ENCODE peak calls at places on chromosomes 3 and 15, in seven cellular contexts. One of them, this sample, is unnamed.

GRCh38 chr15:38652998-38653397 is 88.4 kb upstream of the RASGRP1 start:
- DNase-seq in GM12878: no peak
- DNase-seq in K562: no peak
- DNase-seq in HepG2: no peak
- DNase-seq in H1: no peak
- DNase-seq in HCT116: no peak
- DNase-seq in SK-N-SH: no peak
- DNase-seq in this sample: no peak

GRCh38 chr3:161217496-161217895 is 3.6 kb upstream of the NMD3 start:
- DNase-seq in H1: no peak
- DNase-seq in GM12878: no peak
- DNase-seq in HCT116: peak
- DNase-seq in K562: no peak
- DNase-seq in SK-N-SH: no peak
- DNase-seq in HepG2: peak
- DNase-seq in this sample: no peak

GRCh38 chr3:164526250-164526649 is 552.0 kb downstream of the SI start:
- DNase-seq in K562: no peak
- DNase-seq in SK-N-SH: no peak
- DNase-seq in HCT116: no peak
- DNase-seq in H1: no peak
- DNase-seq in GM12878: no peak
- DNase-seq in HepG2: no peak
- DNase-seq in this sample: no peak

GRCh38 chr3:33932010-33932764 is 133.8 kb downstream of the PDCD6IP start:
- DNase-seq in HCT116: no peak
- DNase-seq in H1: no peak
- DNase-seq in K562: no peak
- DNase-seq in HepG2: no peak
- DNase-seq in SK-N-SH: no peak
- DNase-seq in GM12878: no peak
- DNase-seq in this sample: no peak

GRCh38 chr3:159818997-159819500 is 169.6 kb upstream of the IL12A start:
- DNase-seq in H1: no peak
- DNase-seq in K562: no peak
- DNase-seq in HCT116: no peak
- DNase-seq in GM12878: no peak
- DNase-seq in SK-N-SH: no peak
- DNase-seq in HepG2: no peak
- DNase-seq in this sample: no peak

GRCh38 chr15:81475471-81475870 is 101.5 kb upstream of the TMC3 start:
- DNase-seq in H1: no peak
- DNase-seq in SK-N-SH: no peak
- DNase-seq in K562: no peak
- DNase-seq in HepG2: no peak
- DNase-seq in HCT116: no peak
- DNase-seq in GM12878: no peak
- DNase-seq in this sample: no peak

GRCh38 chr15:98967916-98968315 is 39.7 kb downstream of the PGPEP1L start:
- DNase-seq in K562: no peak
- DNase-seq in HCT116: no peak
- DNase-seq in GM12878: no peak
- DNase-seq in H1: no peak
- DNase-seq in SK-N-SH: no peak
- DNase-seq in HepG2: no peak
- DNase-seq in this sample: no peak

GRCh38 chr3:172666181-172666872 is 44.5 kb downstream of the NCEH1 start:
- DNase-seq in HepG2: no peak
- DNase-seq in H1: no peak
- DNase-seq in GM12878: no peak
- DNase-seq in K562: no peak
- DNase-seq in SK-N-SH: no peak
- DNase-seq in HCT116: no peak
- DNase-seq in this sample: no peak

GRCh38 chr15:59994855-59995557 is 9.1 kb upstream of the FOXB1 start:
- DNase-seq in H1: no peak
- DNase-seq in SK-N-SH: peak
- DNase-seq in HepG2: no peak
- DNase-seq in K562: no peak
- DNase-seq in HCT116: no peak
- DNase-seq in GM12878: no peak
- DNase-seq in this sample: no peak

GRCh38 chr3:187986514-187986934 is 167.4 kb upstream of the LPP start:
- DNase-seq in H1: no peak
- DNase-seq in GM12878: no peak
- DNase-seq in SK-N-SH: no peak
- DNase-seq in HepG2: no peak
- DNase-seq in K562: no peak
- DNase-seq in HCT116: peak
- DNase-seq in this sample: no peak

GRCh38 chr15:68063606-68064005 is 9.5 kb downstream of the PIAS1 start:
- DNase-seq in K562: no peak
- DNase-seq in GM12878: no peak
- DNase-seq in HepG2: no peak
- DNase-seq in SK-N-SH: no peak
- DNase-seq in H1: no peak
- DNase-seq in HCT116: no peak
- DNase-seq in this sample: no peak

GRCh38 chr3:128426128-128426921 is 40.4 kb downstream of the DNAJB8 start:
- DNase-seq in H1: no peak
- DNase-seq in K562: peak
- DNase-seq in HepG2: peak
- DNase-seq in SK-N-SH: peak
- DNase-seq in GM12878: no peak
- DNase-seq in HCT116: no peak
- DNase-seq in this sample: peak

GRCh38 chr3:134315286-134316106 is 58.8 kb downstream of the AMOTL2 start:
- DNase-seq in K562: no peak
- DNase-seq in H1: no peak
- DNase-seq in HepG2: no peak
- DNase-seq in SK-N-SH: no peak
- DNase-seq in GM12878: no peak
- DNase-seq in HCT116: no peak
- DNase-seq in this sample: no peak

GRCh38 chr15:61130945-61131597 is 98.0 kb downstream of the RORA start:
- DNase-seq in HepG2: no peak
- DNase-seq in HCT116: no peak
- DNase-seq in GM12878: no peak
- DNase-seq in H1: no peak
- DNase-seq in SK-N-SH: no peak
- DNase-seq in K562: no peak
- DNase-seq in this sample: no peak

GRCh38 chr3:167837430-167837829 is 101.9 kb downstream of the SERPINI1 start:
- DNase-seq in HepG2: no peak
- DNase-seq in K562: no peak
- DNase-seq in HCT116: no peak
- DNase-seq in GM12878: no peak
- DNase-seq in SK-N-SH: no peak
- DNase-seq in H1: no peak
- DNase-seq in this sample: no peak

GRCh38 chr15:85976986-85977385 is 102.7 kb upstream of the AGBL1 start:
- DNase-seq in HCT116: no peak
- DNase-seq in SK-N-SH: no peak
- DNase-seq in GM12878: no peak
- DNase-seq in K562: no peak
- DNase-seq in H1: no peak
- DNase-seq in HepG2: no peak
- DNase-seq in this sample: no peak

GRCh38 chr15:74541494-74542191 is 623 bp downstream of the ARID3B start:
- DNase-seq in SK-N-SH: peak
- DNase-seq in HCT116: no peak
- DNase-seq in H1: no peak
- DNase-seq in GM12878: peak
- DNase-seq in HepG2: peak
- DNase-seq in K562: peak
- DNase-seq in this sample: no peak

GRCh38 chr15:57376695-57377477 is 581 bp downstream of the CGNL1 start:
- DNase-seq in K562: peak
- DNase-seq in H1: no peak
- DNase-seq in HepG2: peak
- DNase-seq in GM12878: no peak
- DNase-seq in SK-N-SH: no peak
- DNase-seq in HCT116: no peak
- DNase-seq in this sample: peak
- TF ChIP-seq JUND in K562: no peak
- TF ChIP-seq JUND in H1: peak
- TF ChIP-seq JUND in HepG2: no peak
- TF ChIP-seq JUND in GM12878: no peak
- TF ChIP-seq JUND in SK-N-SH: no peak
- TF ChIP-seq JUND in HCT116: no peak
- TF ChIP-seq JUND in this sample: no peak

GRCh38 chr15:40108061-40108854 is 421 bp downstream of the BMF start:
- DNase-seq in GM12878: no peak
- DNase-seq in SK-N-SH: peak
- DNase-seq in HCT116: no peak
- DNase-seq in H1: no peak
- DNase-seq in K562: no peak
- DNase-seq in HepG2: no peak
- DNase-seq in this sample: peak

GRCh38 chr15:40108855-40109735 is at the start of gene BMF:
- DNase-seq in GM12878: peak
- DNase-seq in K562: peak
- DNase-seq in SK-N-SH: peak
- DNase-seq in H1: peak
- DNase-seq in HepG2: peak
- DNase-seq in HCT116: peak
- DNase-seq in this sample: peak

GRCh38 chr15:40111888-40112287 is 3.2 kb upstream of the BMF start:
- DNase-seq in GM12878: no peak
- DNase-seq in K562: no peak
- DNase-seq in HepG2: no peak
- DNase-seq in SK-N-SH: no peak
- DNase-seq in HCT116: no peak
- DNase-seq in H1: no peak
- DNase-seq in this sample: no peak

GRCh38 chr15:40112789-40113188 is 4.1 kb upstream of the BMF start:
- DNase-seq in K562: no peak
- DNase-seq in HCT116: no peak
- DNase-seq in H1: no peak
- DNase-seq in SK-N-SH: no peak
- DNase-seq in HepG2: no peak
- DNase-seq in GM12878: no peak
- DNase-seq in this sample: no peak

GRCh38 chr15:40110866-40111550 is 2.3 kb upstream of the BMF start:
- DNase-seq in HCT116: no peak
- DNase-seq in H1: no peak
- DNase-seq in HepG2: no peak
- DNase-seq in K562: no peak
- DNase-seq in SK-N-SH: no peak
- DNase-seq in GM12878: no peak
- DNase-seq in this sample: no peak
- TF ChIP-seq JUND in HCT116: no peak
- TF ChIP-seq JUND in H1: no peak
- TF ChIP-seq JUND in HepG2: no peak
- TF ChIP-seq JUND in K562: no peak
- TF ChIP-seq JUND in SK-N-SH: no peak
- TF ChIP-seq JUND in GM12878: no peak
- TF ChIP-seq JUND in this sample: no peak

GRCh38 chr15:33586791-33587697 is 276.3 kb downstream of the RYR3 start:
- DNase-seq in HCT116: no peak
- DNase-seq in K562: no peak
- DNase-seq in GM12878: no peak
- DNase-seq in SK-N-SH: no peak
- DNase-seq in HepG2: no peak
- DNase-seq in H1: no peak
- DNase-seq in this sample: no peak
- TF ChIP-seq JUND in HCT116: no peak
- TF ChIP-seq JUND in K562: no peak
- TF ChIP-seq JUND in GM12878: no peak
- TF ChIP-seq JUND in SK-N-SH: no peak
- TF ChIP-seq JUND in HepG2: no peak
- TF ChIP-seq JUND in H1: no peak
- TF ChIP-seq JUND in this sample: no peak

GRCh38 chr3:184553385-184553784 is 8.2 kb upstream of the EPHB3 start:
- DNase-seq in K562: no peak
- DNase-seq in SK-N-SH: no peak
- DNase-seq in HepG2: no peak
- DNase-seq in GM12878: no peak
- DNase-seq in H1: no peak
- DNase-seq in HCT116: no peak
- DNase-seq in this sample: no peak

GRCh38 chr3:184551614-184552256 is 9.8 kb upstream of the EPHB3 start:
- DNase-seq in HCT116: no peak
- DNase-seq in HepG2: no peak
- DNase-seq in K562: no peak
- DNase-seq in GM12878: no peak
- DNase-seq in H1: no peak
- DNase-seq in SK-N-SH: no peak
- DNase-seq in this sample: no peak

GRCh38 chr3:184554470-184554869 is 7.1 kb upstream of the EPHB3 start:
- DNase-seq in SK-N-SH: no peak
- DNase-seq in HepG2: no peak
- DNase-seq in H1: no peak
- DNase-seq in GM12878: no peak
- DNase-seq in HCT116: no peak
- DNase-seq in K562: no peak
- DNase-seq in this sample: no peak

GRCh38 chr3:184552296-184552695 is 9.3 kb upstream of the EPHB3 start:
- DNase-seq in K562: no peak
- DNase-seq in H1: no peak
- DNase-seq in GM12878: no peak
- DNase-seq in HCT116: no peak
- DNase-seq in SK-N-SH: no peak
- DNase-seq in HepG2: no peak
- DNase-seq in this sample: no peak

GRCh38 chr3:184552863-184553262 is 8.7 kb upstream of the EPHB3 start:
- DNase-seq in HepG2: no peak
- DNase-seq in SK-N-SH: no peak
- DNase-seq in HCT116: no peak
- DNase-seq in H1: no peak
- DNase-seq in GM12878: no peak
- DNase-seq in K562: no peak
- DNase-seq in this sample: no peak
- TF ChIP-seq JUND in HepG2: no peak
- TF ChIP-seq JUND in SK-N-SH: no peak
- TF ChIP-seq JUND in HCT116: no peak
- TF ChIP-seq JUND in H1: no peak
- TF ChIP-seq JUND in GM12878: no peak
- TF ChIP-seq JUND in K562: no peak
- TF ChIP-seq JUND in this sample: no peak

GRCh38 chr15:44308415-44308814 is 19.9 kb downstream of the GOLM2 start:
- DNase-seq in HCT116: no peak
- DNase-seq in K562: no peak
- DNase-seq in SK-N-SH: no peak
- DNase-seq in HepG2: no peak
- DNase-seq in H1: no peak
- DNase-seq in GM12878: peak
- DNase-seq in this sample: no peak
- TF ChIP-seq JUND in HCT116: no peak
- TF ChIP-seq JUND in K562: no peak
- TF ChIP-seq JUND in SK-N-SH: no peak
- TF ChIP-seq JUND in HepG2: no peak
- TF ChIP-seq JUND in H1: no peak
- TF ChIP-seq JUND in GM12878: peak
- TF ChIP-seq JUND in this sample: no peak

This sample was measured in T47D.